ENCODE peak calls at places on chromosomes 3 and 15, in eight cellular contexts. G is brain microvascular endothelial cell; T is COR-L47; M is BE2C; L is cardiac fibroblast; O is type B pancreatic cell; X is stimulated activated CD4-positive, alpha-beta T cell treated with anti-CD3 and anti-CD28 coated beads, Interleukin-4, amount 100 ng/mL, for 48 hours; S is fibroblast of mammary gland. V is an unnamed sample.

GRCh38 chr3:9779721-9780450 is 10.1 kb upstream of the CAMK1 start:
- DNase-seq in G (no peak), T (no peak), M (no peak), L (no peak), O (no peak), X (no peak), S (no peak), V (no peak)

GRCh38 chr3:194840661-194841514 is 155.2 kb downstream of the FAM43A start:
- DNase-seq in G (peak), T (no peak), M (peak), L (peak), O (no peak), X (no peak), S (no peak), V (no peak)

GRCh38 chr15:24659622-24660021 is 16.0 kb upstream of the NPAP1 start:
- DNase-seq in G (no peak), T (no peak), M (no peak), L (no peak), O (no peak), X (no peak), S (no peak), V (no peak)

GRCh38 chr3:80192871-80193270 is 425.1 kb upstream of the ROBO1 start:
- DNase-seq in G (peak), T (no peak), M (no peak), L (peak), O (no peak), X (no peak), S (no peak), V (no peak)

GRCh38 chr3:174397848-174398247 is 461.3 kb upstream of the NAALADL2 start:
- DNase-seq in G (no peak), T (peak), M (no peak), L (peak), O (no peak), X (no peak), S (peak), V (no peak)

GRCh38 chr3:121473001-121473400 is 72.8 kb downstream of the POLQ start:
- DNase-seq in G (no peak), T (no peak), M (no peak), L (no peak), O (no peak), X (no peak), S (no peak), V (no peak)

GRCh38 chr3:153172796-153173757 is 11.1 kb downstream of the RAP2B start:
- DNase-seq in G (peak), T (no peak), M (no peak), L (no peak), O (no peak), X (no peak), S (no peak), V (no peak)

GRCh38 chr3:176919836-176920760 is 277.2 kb downstream of the TBL1XR1 start:
- DNase-seq in G (peak), T (peak), M (no peak), L (peak), O (no peak), X (no peak), S (peak), V (peak)

GRCh38 chr3:170707899-170708298 is 122.0 kb upstream of the SLC7A14 start:
- DNase-seq in G (no peak), T (no peak), M (no peak), L (no peak), O (no peak), X (no peak), S (no peak), V (no peak)

GRCh38 chr3:18767756-18768303 is 342.7 kb upstream of the SATB1 start:
- DNase-seq in G (no peak), T (no peak), M (no peak), L (no peak), O (no peak), X (no peak), S (no peak), V (no peak)

V was measured in AG04449.